ENCODE peak calls at places on chromosome 22, in six cellular contexts. G, C, Q, S, D and W are unnamed samples.

GRCh38 chr22:36465232-36466021 is 16.0 kb downstream of the TXN2 start:
- DNase-seq in G (no peak), C (no peak), Q (peak), S (peak), D (peak), W (no peak)

GRCh38 chr22:36853407-36854099 is 7.3 kb upstream of the NCF4 start:
- DNase-seq in G (peak), C (peak), Q (peak), S (peak), D (no peak), W (peak)

GRCh38 chr22:31090217-31091085 is 9.3 kb downstream of the SMTN start:
- DNase-seq in G (no peak), C (no peak), Q (no peak), S (no peak), D (no peak), W (no peak)

GRCh38 chr22:30380011-30380410 is 7.2 kb downstream of the RNF215 start:
- DNase-seq in G (no peak), C (no peak), Q (no peak), S (no peak), D (no peak), W (no peak)

GRCh38 chr22:49181431-49181830 is 646.2 kb downstream of the BRD1 start:
- DNase-seq in G (no peak), C (no peak), Q (no peak), S (no peak), D (no peak), W (no peak)

GRCh38 chr22:44515779-44516178 is 17.7 kb upstream of the RTL6 start:
- DNase-seq in G (no peak), C (no peak), Q (no peak), S (no peak), D (no peak), W (no peak)

GRCh38 chr22:37239336-37240239 is 4.5 kb downstream of the RAC2 start:
- DNase-seq in G (no peak), C (no peak), Q (no peak), S (no peak), D (no peak), W (no peak)

GRCh38 chr22:43017525-43018290 is 2.8 kb upstream of the PACSIN2 start:
- DNase-seq in G (no peak), C (no peak), Q (no peak), S (no peak), D (no peak), W (no peak)

GRCh38 chr22:21094911-21095772 is 49.4 kb downstream of the LRRC74B start:
- DNase-seq in G (no peak), C (peak), Q (no peak), S (no peak), D (no peak), W (no peak)

GRCh38 chr22:19871023-19871844 is 16.6 kb upstream of the GNB1L start:
- DNase-seq in G (no peak), C (no peak), Q (no peak), S (no peak), D (no peak), W (peak)

GRCh38 chr22:46537221-46537945 is at the start of gene CELSR1:
- DNase-seq in G (no peak), C (no peak), Q (peak), S (no peak), D (peak), W (no peak)

GRCh38 chr22:49690454-49690853 is 137.2 kb downstream of the BRD1 start:
- DNase-seq in G (no peak), C (no peak), Q (no peak), S (no peak), D (no peak), W (peak)

GRCh38 chr22:26658671-26659478 is 1.5 kb downstream of the MIAT start:
- DNase-seq in G (peak), C (peak), Q (peak), S (peak), D (peak), W (no peak)
- TF ChIP-seq POLR2AphosphoS5 in G (no peak), C (no peak), Q (no peak), S (no peak), D (no peak), W (no peak)

DNA sequence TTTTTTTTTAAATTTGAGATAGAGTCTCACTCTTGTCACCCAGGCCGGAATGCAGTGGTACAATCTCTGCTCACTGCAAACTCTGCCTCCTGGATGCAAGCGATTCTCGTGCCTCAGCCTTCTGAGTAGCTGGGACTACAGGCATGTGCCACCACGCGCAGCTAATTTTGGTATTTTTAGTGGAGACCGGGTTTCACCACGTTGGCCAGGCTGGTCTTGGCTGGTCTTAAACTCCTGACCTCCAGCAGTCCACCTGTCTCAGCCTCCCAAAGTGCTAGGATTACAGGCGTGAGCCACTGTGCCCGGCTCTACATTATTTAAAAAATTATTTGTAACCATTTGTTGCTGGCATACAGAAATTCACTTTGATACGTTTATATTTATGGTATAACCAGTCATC is 18.6 kb downstream of the EP300 start:
- DNase-seq in G (no peak), C (no peak), Q (no peak), S (no peak), D (no peak), W (no peak)
- TF ChIP-seq POLR2AphosphoS5 in G (no peak), C (no peak), Q (no peak), S (no peak), D (no peak), W (no peak)

GRCh38 chr22:22556578-22556977 is 2.5 kb downstream of the PRAME start:
- DNase-seq in G (no peak), C (no peak), Q (no peak), S (no peak), D (no peak), W (no peak)
- TF ChIP-seq POLR2AphosphoS5 in G (no peak), C (no peak), Q (no peak), S (no peak), D (no peak), W (no peak)

GRCh38 chr22:38864361-38865191 is 7.4 kb downstream of the CBX6 start:
- DNase-seq in G (no peak), C (no peak), Q (peak), S (peak), D (no peak), W (peak)
- TF ChIP-seq POLR2AphosphoS5 in G (peak), C (no peak), Q (no peak), S (peak), D (peak), W (no peak)

GRCh38 chr22:48154169-48154942 is 1391.9 kb downstream of the TBC1D22A start:
- DNase-seq in G (no peak), C (no peak), Q (no peak), S (no peak), D (no peak), W (no peak)
- TF ChIP-seq POLR2AphosphoS5 in G (no peak), C (no peak), Q (no peak), S (no peak), D (no peak), W (no peak)